ENCODE peak calls at places on chromosomes 5 and 9, in four cellular contexts. W, V, P and H are unnamed samples. For H3K27me3 and H3K4me1, the result is how much of the 10 kb centered on the place peaks cover.

GRCh38 chr9:5113523-5113922 is 71.9 kb downstream of the INSL6 start:
- DNase-seq in P (no peak), W (no peak), V (no peak), H (no peak)

GRCh38 chr9:99389087-99390033 is 167.3 kb downstream of the SEC61B start:
- DNase-seq in W (no peak), V (no peak), P (peak), H (peak)

GRCh38 chr9:99601506-99601905 is 220.2 kb upstream of the NR4A3 start:
- DNase-seq in P (peak), W (no peak), V (no peak), H (no peak)

GRCh38 chr5:172941067-172941516 is 18.1 kb upstream of the RPL26L1 start:
- DNase-seq in W (no peak), V (no peak), P (peak), H (no peak)

GRCh38 chr5:10973316-10973715 is 212.3 kb upstream of the DAP start:
- DNase-seq in V (no peak), W (no peak), P (no peak), H (no peak)

GRCh38 chr9:137436761-137437600 is 4.2 kb downstream of the ENTPD8 start:
- DNase-seq in W (no peak), P (no peak), V (no peak), H (no peak)

GRCh38 chr9:113635586-113635985 is 172.1 kb downstream of the RGS3 start:
- DNase-seq in P (no peak), V (no peak), W (no peak), H (no peak)

GRCh38 chr9:133119461-133120342 is 1.3 kb downstream of the RALGDS start:
- DNase-seq in P (peak), W (no peak), V (peak), H (no peak)

GRCh38 chr5:39800202-39800601 is 375.4 kb upstream of the DAB2 start:
- DNase-seq in V (no peak), P (no peak), W (no peak), H (no peak)

GRCh38 chr9:121122450-121123032 is 47.8 kb downstream of the CNTRL start:
- DNase-seq in W (no peak), V (no peak), P (no peak), H (no peak)

GRCh38 chr9:16870606-16871357 is at the start of gene BNC2:
- DNase-seq in V (peak), W (peak), P (peak), H (no peak)

GRCh38 chr5:57889558-57889957 is 406.9 kb upstream of the ACTBL2 start:
- DNase-seq in V (no peak), P (peak), W (no peak), H (peak)

GRCh38 chr5:95664204-95664786 is 17.7 kb downstream of the RFESD start:
- DNase-seq in W (no peak), P (peak), V (no peak), H (peak)

GRCh38 chr9:22342489-22343217 is 104.0 kb upstream of the DMRTA1 start:
- DNase-seq in P (peak), W (no peak), V (no peak), H (peak)

GRCh38 chr9:128819716-128820664 is 1.7 kb downstream of the ENDOG start:
- DNase-seq in P (peak), V (no peak), W (peak), H (peak)

GRCh38 chr5:10077721-10078551 is 171.8 kb downstream of the ATPSCKMT start:
- DNase-seq in P (peak), W (no peak), V (no peak), H (no peak)

GRCh38 chr9:114299286-114300152 is 23.4 kb upstream of the ORM1 start:
- DNase-seq in W (no peak), P (no peak), V (no peak), H (no peak)

GRCh38 chr5:96074460-96075254 is 113.0 kb upstream of the ELL2 start:
- DNase-seq in P (no peak), W (no peak), V (no peak), H (no peak)

GRCh38 chr5:45109636-45110035 is 300.9 kb downstream of the MRPS30 start:
- DNase-seq in P (no peak), W (no peak), V (no peak), H (no peak)

GRCh38 chr5:1322955-1323802 is 21.7 kb downstream of the CLPTM1L start:
- DNase-seq in P (no peak), V (no peak), W (no peak), H (no peak)

GRCh38 chr5:171898879-171899278 is 107.6 kb downstream of the FBXW11 start:
- DNase-seq in P (no peak), W (no peak), V (no peak), H (no peak)
- H3K27ac ChIP-seq in P (peak), W (no peak), V (no peak), H (no peak)

GRCh38 chr5:129460951-129461815 is 1.1 kb downstream of the ADAMTS19 start:
- DNase-seq in P (peak), V (peak), W (no peak), H (no peak)

GRCh38 chr5:129460121-129460950 is at the start of gene ADAMTS19:
- DNase-seq in W (no peak), P (peak), V (no peak), H (peak)

GRCh38 chr5:129459485-129460120 is 495 bp upstream of the ADAMTS19 start:
- DNase-seq in V (no peak), W (peak), P (peak), H (peak)

GRCh38 chr5:129465945-129466344 is 5.8 kb downstream of the ADAMTS19 start:
- DNase-seq in V (no peak), W (no peak), P (no peak), H (no peak)

GRCh38 chr5:129461816-129462396 is 1.8 kb downstream of the ADAMTS19 start:
- DNase-seq in W (no peak), V (no peak), P (no peak), H (no peak)
- H3K27me3 ChIP-seq in W (under half), V (under half), P (under half), H (under half)

GRCh38 chr5:138458353-138458752 is 6.9 kb upstream of the EGR1 start:
- DNase-seq in P (peak), W (no peak), V (no peak), H (no peak)
- H3K4me1 ChIP-seq in P (under half), W (under half), V (under half), H (under half)

GRCh38 chr5:169039592-169039991 is 261.3 kb downstream of the SLIT3 start:
- DNase-seq in P (no peak), W (no peak), V (no peak), H (no peak)

GRCh38 chr5:169041180-169041579 is 259.8 kb downstream of the SLIT3 start:
- DNase-seq in V (no peak), W (no peak), P (no peak), H (no peak)

GRCh38 chr5:169037478-169037877 is 263.5 kb downstream of the SLIT3 start:
- DNase-seq in P (no peak), W (no peak), V (no peak), H (no peak)
- H3K27ac ChIP-seq in P (peak), W (no peak), V (no peak), H (no peak)

GRCh38 chr5:168529361-168530234 is 493 bp downstream of the FBLL1 start:
- DNase-seq in W (no peak), P (peak), V (no peak), H (no peak)

GRCh38 chr5:168531191-168531590 is 2.1 kb downstream of the FBLL1 start:
- DNase-seq in P (no peak), W (no peak), V (no peak), H (no peak)

GRCh38 chr5:168527756-168528295 is 1.3 kb upstream of the FBLL1 start:
- DNase-seq in V (no peak), W (no peak), P (no peak), H (no peak)

GRCh38 chr5:168530751-168531150 is 1.6 kb downstream of the FBLL1 start:
- DNase-seq in W (no peak), V (no peak), P (no peak), H (no peak)

DNA sequence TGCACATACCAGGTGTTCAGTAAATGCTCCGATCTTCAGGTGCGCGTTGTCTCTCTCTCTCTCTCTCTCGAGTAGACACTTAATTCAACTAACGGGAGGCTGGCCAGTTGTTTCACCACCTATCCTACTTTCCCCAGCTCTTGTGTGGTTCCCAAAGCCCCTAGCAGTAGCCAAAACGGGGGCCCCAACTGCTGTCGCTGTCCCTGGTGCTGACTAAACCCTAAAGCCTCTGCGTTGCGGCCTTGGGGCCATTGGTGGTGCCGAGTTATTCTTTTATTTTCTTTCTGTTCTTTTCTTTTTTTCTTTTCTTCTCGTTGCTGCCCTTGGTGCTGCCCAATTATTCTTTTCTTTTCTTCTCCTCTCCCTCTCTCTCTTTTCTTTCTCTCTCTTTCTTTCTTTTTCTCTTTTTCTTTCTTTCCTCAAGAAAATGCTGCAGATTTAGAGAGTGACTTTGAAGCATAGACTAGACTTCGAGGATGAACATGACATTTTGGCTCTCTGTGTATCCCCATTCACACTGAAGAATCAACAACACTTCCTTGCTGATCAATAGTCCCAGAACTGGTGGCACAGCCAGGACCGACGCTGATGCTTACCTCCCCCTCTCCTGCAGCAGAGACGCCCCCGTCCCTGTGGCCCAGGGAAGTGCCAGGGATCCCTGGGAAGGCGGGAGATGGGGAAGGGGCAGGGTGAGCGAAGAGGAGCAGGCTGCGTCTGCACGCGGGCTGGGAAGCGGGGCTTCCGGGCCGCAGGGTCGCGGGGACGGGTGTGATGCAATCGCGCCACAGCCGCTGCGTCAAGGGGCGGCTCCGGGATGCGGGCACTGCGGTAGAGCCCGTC is at the start of gene FBLL1:
- DNase-seq in V (no peak), P (peak), W (no peak), H (no peak)
- H3K27me3 ChIP-seq in V (under half), P (half or more), W (under half), H (half or more)